ENCODE peak calls at places on chromosomes 16 and 17, in seven cellular contexts. One of them, this sample, is unnamed.
A peak's percentile ranks its signal among the peaks of the same experiment; 100 is the strongest.

GRCh38 chr17:73293480-73293911 is 18.3 kb downstream of the CDC42EP4 start:
- DNase-seq in A549: no peak
- DNase-seq in AG04450: no peak
- DNase-seq in fibroblast of lung: peak; percentile 93
- DNase-seq in CD8-positive, alpha-beta T cell: no peak
- DNase-seq in tibial nerve: peak; percentile 42
- DNase-seq in heart right ventricle: peak; percentile 59
- DNase-seq in this sample: peak; percentile 62

GRCh38 chr16:14564881-14565687 is 65.0 kb downstream of the PARN start:
- DNase-seq in A549: no peak
- DNase-seq in AG04450: no peak
- DNase-seq in fibroblast of lung: peak; percentile 46
- DNase-seq in CD8-positive, alpha-beta T cell: no peak
- DNase-seq in tibial nerve: no peak
- DNase-seq in heart right ventricle: no peak
- DNase-seq in this sample: peak; percentile 19

GRCh38 chr16:20847577-20847976 is 41.2 kb downstream of the REXO5 start:
- DNase-seq in A549: no peak
- DNase-seq in AG04450: no peak
- DNase-seq in fibroblast of lung: no peak
- DNase-seq in CD8-positive, alpha-beta T cell: no peak
- DNase-seq in tibial nerve: no peak
- DNase-seq in heart right ventricle: no peak
- DNase-seq in this sample: no peak

GRCh38 chr17:68383443-68384321 is 73.6 kb downstream of the WIPI1 start:
- DNase-seq in A549: no peak
- DNase-seq in AG04450: peak; percentile 69
- DNase-seq in fibroblast of lung: peak; percentile 94
- DNase-seq in CD8-positive, alpha-beta T cell: no peak
- DNase-seq in tibial nerve: no peak
- DNase-seq in heart right ventricle: no peak
- DNase-seq in this sample: no peak

GRCh38 chr16:78684040-78684611 is 584.7 kb downstream of the WWOX start:
- DNase-seq in A549: peak; percentile 6
- DNase-seq in AG04450: no peak
- DNase-seq in fibroblast of lung: peak; percentile 98
- DNase-seq in CD8-positive, alpha-beta T cell: no peak
- DNase-seq in tibial nerve: peak; percentile 24
- DNase-seq in heart right ventricle: peak; percentile 54
- DNase-seq in this sample: peak; percentile 91

GRCh38 chr17:59790936-59791335 is 83.5 kb downstream of the VMP1 start:
- DNase-seq in A549: no peak
- DNase-seq in AG04450: no peak
- DNase-seq in fibroblast of lung: peak; percentile 76
- DNase-seq in CD8-positive, alpha-beta T cell: no peak
- DNase-seq in tibial nerve: no peak
- DNase-seq in heart right ventricle: no peak
- DNase-seq in this sample: no peak

GRCh38 chr17:31746884-31747495 is 112.1 kb downstream of the COPRS start:
- DNase-seq in A549: no peak
- DNase-seq in AG04450: no peak
- DNase-seq in fibroblast of lung: no peak
- DNase-seq in CD8-positive, alpha-beta T cell: no peak
- DNase-seq in tibial nerve: no peak
- DNase-seq in heart right ventricle: no peak
- DNase-seq in this sample: no peak

GRCh38 chr16:25063102-25063501 is 47.9 kb upstream of the ARHGAP17 start:
- DNase-seq in A549: no peak
- DNase-seq in AG04450: no peak
- DNase-seq in fibroblast of lung: no peak
- DNase-seq in CD8-positive, alpha-beta T cell: no peak
- DNase-seq in tibial nerve: no peak
- DNase-seq in heart right ventricle: no peak
- DNase-seq in this sample: no peak

GRCh38 chr17:38572665-38573365 is 32.9 kb downstream of the SRCIN1 start:
- DNase-seq in A549: peak; percentile 87
- DNase-seq in AG04450: no peak
- DNase-seq in fibroblast of lung: no peak
- DNase-seq in CD8-positive, alpha-beta T cell: no peak
- DNase-seq in tibial nerve: no peak
- DNase-seq in heart right ventricle: no peak
- DNase-seq in this sample: no peak

GRCh38 chr17:50614471-50615051 is 20.1 kb upstream of the ABCC3 start:
- DNase-seq in A549: no peak
- DNase-seq in AG04450: no peak
- DNase-seq in fibroblast of lung: no peak
- DNase-seq in CD8-positive, alpha-beta T cell: no peak
- DNase-seq in tibial nerve: no peak
- DNase-seq in heart right ventricle: no peak
- DNase-seq in this sample: no peak

GRCh38 chr17:75925103-75925502 is 15.7 kb downstream of the FBF1 start:
- DNase-seq in A549: no peak
- DNase-seq in AG04450: no peak
- DNase-seq in fibroblast of lung: no peak
- DNase-seq in CD8-positive, alpha-beta T cell: no peak
- DNase-seq in tibial nerve: no peak
- DNase-seq in heart right ventricle: no peak
- DNase-seq in this sample: no peak

GRCh38 chr17:38789185-38789584 is 10.2 kb downstream of the PIP4K2B start:
- DNase-seq in A549: no peak
- DNase-seq in AG04450: no peak
- DNase-seq in fibroblast of lung: peak; percentile 15
- DNase-seq in CD8-positive, alpha-beta T cell: no peak
- DNase-seq in tibial nerve: no peak
- DNase-seq in heart right ventricle: no peak
- DNase-seq in this sample: no peak

GRCh38 chr17:76585048-76585648 is 512 bp downstream of the ST6GALNAC2 start:
- DNase-seq in A549: no peak
- DNase-seq in AG04450: no peak
- DNase-seq in fibroblast of lung: no peak
- DNase-seq in CD8-positive, alpha-beta T cell: peak; percentile 26
- DNase-seq in tibial nerve: no peak
- DNase-seq in heart right ventricle: no peak
- DNase-seq in this sample: peak; percentile 41

GRCh38 chr16:19008770-19009169 is 25.0 kb downstream of the TMC7 start:
- DNase-seq in A549: no peak
- DNase-seq in AG04450: peak; percentile 26
- DNase-seq in fibroblast of lung: peak; percentile 41
- DNase-seq in CD8-positive, alpha-beta T cell: no peak
- DNase-seq in tibial nerve: no peak
- DNase-seq in heart right ventricle: no peak
- DNase-seq in this sample: no peak

GRCh38 chr16:68274441-68274840 is 10.1 kb downstream of the SLC7A6 start:
- DNase-seq in A549: no peak
- DNase-seq in AG04450: no peak
- DNase-seq in fibroblast of lung: no peak
- DNase-seq in CD8-positive, alpha-beta T cell: no peak
- DNase-seq in tibial nerve: no peak
- DNase-seq in heart right ventricle: no peak
- DNase-seq in this sample: no peak

GRCh38 chr17:82200135-82200534 is 12.5 kb downstream of the CCDC57 start:
- DNase-seq in A549: no peak
- DNase-seq in AG04450: no peak
- DNase-seq in fibroblast of lung: no peak
- DNase-seq in CD8-positive, alpha-beta T cell: no peak
- DNase-seq in tibial nerve: no peak
- DNase-seq in heart right ventricle: no peak
- DNase-seq in this sample: no peak

GRCh38 chr17:59565959-59566324 is 532 bp downstream of the DHX40 start:
- DNase-seq in A549: peak; percentile 95
- DNase-seq in AG04450: peak; percentile 49
- DNase-seq in fibroblast of lung: peak; percentile 78
- DNase-seq in CD8-positive, alpha-beta T cell: peak; percentile 44
- DNase-seq in tibial nerve: no peak
- DNase-seq in heart right ventricle: peak; percentile 41
- DNase-seq in this sample: peak; percentile 74

GRCh38 chr17:75338335-75338734 is 49.1 kb upstream of the SLC25A19 start:
- DNase-seq in A549: no peak
- DNase-seq in AG04450: peak; percentile 7
- DNase-seq in fibroblast of lung: no peak
- DNase-seq in CD8-positive, alpha-beta T cell: no peak
- DNase-seq in tibial nerve: no peak
- DNase-seq in heart right ventricle: no peak
- DNase-seq in this sample: no peak

GRCh38 chr16:3266873-3267537 is 10.6 kb upstream of the MEFV start:
- DNase-seq in A549: peak; percentile 43
- DNase-seq in AG04450: no peak
- DNase-seq in fibroblast of lung: peak; percentile 24
- DNase-seq in CD8-positive, alpha-beta T cell: no peak
- DNase-seq in tibial nerve: no peak
- DNase-seq in heart right ventricle: no peak
- DNase-seq in this sample: no peak

GRCh38 chr16:31064882-31065461 is 9.1 kb downstream of the ZNF668 start:
- DNase-seq in A549: peak; percentile 55
- DNase-seq in AG04450: peak; percentile 89
- DNase-seq in fibroblast of lung: peak; percentile 93
- DNase-seq in CD8-positive, alpha-beta T cell: no peak
- DNase-seq in tibial nerve: peak; percentile 39
- DNase-seq in heart right ventricle: peak; percentile 72
- DNase-seq in this sample: peak; percentile 79

GRCh38 chr17:60610481-60610880 is 10.5 kb downstream of the PPM1D start:
- DNase-seq in A549: no peak
- DNase-seq in AG04450: no peak
- DNase-seq in fibroblast of lung: peak; percentile 72
- DNase-seq in CD8-positive, alpha-beta T cell: no peak
- DNase-seq in tibial nerve: no peak
- DNase-seq in heart right ventricle: no peak
- DNase-seq in this sample: no peak

GRCh38 chr17:36197389-36197708 is 791 bp upstream of the CCL3L1 start:
- DNase-seq in A549: no peak
- DNase-seq in AG04450: no peak
- DNase-seq in fibroblast of lung: no peak
- DNase-seq in CD8-positive, alpha-beta T cell: no peak
- DNase-seq in tibial nerve: no peak
- DNase-seq in heart right ventricle: peak; percentile 16
- DNase-seq in this sample: no peak

GRCh38 chr17:60102632-60103047 is 23.9 kb upstream of the HEATR6 start:
- DNase-seq in A549: peak; percentile 41
- DNase-seq in AG04450: no peak
- DNase-seq in fibroblast of lung: peak; percentile 76
- DNase-seq in CD8-positive, alpha-beta T cell: no peak
- DNase-seq in tibial nerve: no peak
- DNase-seq in heart right ventricle: no peak
- DNase-seq in this sample: no peak

GRCh38 chr16:67594956-67595355 is 32.6 kb downstream of the CTCF start:
- DNase-seq in A549: no peak
- DNase-seq in AG04450: no peak
- DNase-seq in fibroblast of lung: peak; percentile 40
- DNase-seq in CD8-positive, alpha-beta T cell: no peak
- DNase-seq in tibial nerve: no peak
- DNase-seq in heart right ventricle: no peak
- DNase-seq in this sample: peak; percentile 42

GRCh38 chr16:86575754-86576557 is 2.4 kb upstream of the FOXL1 start:
- DNase-seq in A549: peak; percentile 67
- DNase-seq in AG04450: peak; percentile 95
- DNase-seq in fibroblast of lung: peak; percentile 99
- DNase-seq in CD8-positive, alpha-beta T cell: peak; percentile 28
- DNase-seq in tibial nerve: peak; percentile 86
- DNase-seq in heart right ventricle: peak; percentile 86
- DNase-seq in this sample: peak; percentile 96

GRCh38 chr17:64020068-64020766 is at the start of gene ICAM2:
- DNase-seq in A549: no peak
- DNase-seq in AG04450: no peak
- DNase-seq in fibroblast of lung: no peak
- DNase-seq in CD8-positive, alpha-beta T cell: peak; percentile 88
- DNase-seq in tibial nerve: no peak
- DNase-seq in heart right ventricle: peak; percentile 85
- DNase-seq in this sample: no peak
- TF ChIP-seq CTCF in A549: no peak
- TF ChIP-seq CTCF in AG04450: no peak
- TF ChIP-seq CTCF in fibroblast of lung: no peak
- TF ChIP-seq CTCF in CD8-positive, alpha-beta T cell: no peak
- TF ChIP-seq CTCF in tibial nerve: no peak
- TF ChIP-seq CTCF in heart right ventricle: no peak
- TF ChIP-seq CTCF in this sample: no peak

DNA sequence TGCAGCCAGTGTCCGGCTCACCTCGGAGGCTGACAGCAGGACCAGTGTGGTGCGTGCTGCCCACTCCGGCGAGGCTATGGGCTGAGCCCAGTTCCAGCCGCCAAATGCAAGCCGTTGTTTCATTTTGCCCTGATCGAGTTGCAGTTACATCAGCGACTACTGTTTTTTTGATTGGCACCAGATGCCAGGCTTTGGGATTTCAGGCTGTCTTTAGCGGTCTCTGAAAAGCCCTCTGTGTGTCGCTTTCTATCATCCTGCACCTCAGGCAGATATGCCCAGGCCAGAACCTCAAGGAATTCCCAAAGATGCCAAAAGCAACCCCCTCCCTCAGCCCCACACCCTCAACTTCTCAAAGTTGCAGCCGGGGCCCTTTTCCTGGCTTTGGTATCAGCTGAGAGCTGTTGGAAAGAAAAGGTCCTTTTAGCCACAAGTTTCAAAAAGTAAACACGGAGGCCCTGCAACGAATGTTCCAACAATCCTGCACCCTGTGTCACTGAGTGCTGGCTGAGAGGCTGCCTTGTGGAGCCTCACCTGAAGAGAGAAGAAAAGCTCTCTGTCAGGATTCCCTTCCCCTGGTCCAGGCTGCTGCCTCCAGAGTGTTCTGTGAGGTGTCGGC is 58.9 kb downstream of the WWP2 start:
- DNase-seq in A549: no peak
- DNase-seq in AG04450: no peak
- DNase-seq in fibroblast of lung: peak; percentile 66
- DNase-seq in CD8-positive, alpha-beta T cell: no peak
- DNase-seq in tibial nerve: no peak
- DNase-seq in heart right ventricle: no peak
- DNase-seq in this sample: no peak
- H3K27ac ChIP-seq in A549: no peak overlapping the region
- H3K27ac ChIP-seq in AG04450: peak overlapping the region; percentile 52
- H3K27ac ChIP-seq in fibroblast of lung: no peak overlapping the region
- H3K27ac ChIP-seq in CD8-positive, alpha-beta T cell: no peak overlapping the region
- H3K27ac ChIP-seq in tibial nerve: peak overlapping the region; percentile 82
- H3K27ac ChIP-seq in heart right ventricle: peak overlapping the region; percentile 3
- H3K27ac ChIP-seq in this sample: no peak overlapping the region

GRCh38 chr16:22395960-22396359 is 21.5 kb upstream of the CDR2 start:
- DNase-seq in A549: no peak
- DNase-seq in AG04450: no peak
- DNase-seq in fibroblast of lung: no peak
- DNase-seq in CD8-positive, alpha-beta T cell: no peak
- DNase-seq in tibial nerve: no peak
- DNase-seq in heart right ventricle: no peak
- DNase-seq in this sample: no peak
- TF ChIP-seq CTCF in A549: no peak
- TF ChIP-seq CTCF in AG04450: no peak
- TF ChIP-seq CTCF in fibroblast of lung: no peak
- TF ChIP-seq CTCF in CD8-positive, alpha-beta T cell: no peak
- TF ChIP-seq CTCF in tibial nerve: no peak
- TF ChIP-seq CTCF in heart right ventricle: no peak
- TF ChIP-seq CTCF in this sample: no peak

GRCh38 chr17:79115487-79115886 is 40.9 kb downstream of the ENGASE start:
- DNase-seq in A549: no peak
- DNase-seq in AG04450: no peak
- DNase-seq in fibroblast of lung: no peak
- DNase-seq in CD8-positive, alpha-beta T cell: no peak
- DNase-seq in tibial nerve: no peak
- DNase-seq in heart right ventricle: no peak
- DNase-seq in this sample: no peak
- H3K27ac ChIP-seq in A549: no peak overlapping the region
- H3K27ac ChIP-seq in AG04450: no peak overlapping the region
- H3K27ac ChIP-seq in fibroblast of lung: no peak overlapping the region
- H3K27ac ChIP-seq in CD8-positive, alpha-beta T cell: no peak overlapping the region
- H3K27ac ChIP-seq in tibial nerve: no peak overlapping the region
- H3K27ac ChIP-seq in heart right ventricle: no peak overlapping the region
- H3K27ac ChIP-seq in this sample: peak overlapping the region; percentile 64

This sample was measured in RWPE1.